ENCODE peak calls at places on chromosomes 13 and 19, in eight cellular contexts. H is stimulated activated CD8-positive, alpha-beta memory T cell treated with anti-CD3 and anti-CD28 coated beads, Interleukin-7, amount 100 ng/mL, for 1 hour; B is dorsolateral prefrontal cortex; R is activated T-cell treated with anti-CD3 and anti-CD28 coated beads for 1 hour; X is Jurkat, Clone E6-1; N is myocyte; C is fibroblast of the aortic adventitia; E is upper lobe of left lung. W is an unnamed sample.

GRCh38 chr13:26710166-26710565 is 50.4 kb downstream of the GPR12 start:
- DNase-seq in C (no peak), B (no peak), E (no peak), R (no peak), X (no peak), H (no peak), N (peak; percentile 19), W (no peak)

GRCh38 chr19:35013047-35013819 is 13.1 kb downstream of the GRAMD1A start:
- DNase-seq in H (peak; percentile 69), R (peak; percentile 73), X (peak; percentile 39), E (peak; percentile 86), C (peak; percentile 62), N (no peak), B (no peak), W (peak; percentile 29)

GRCh38 chr13:49060698-49061387 is 85.1 kb downstream of the FNDC3A start:
- DNase-seq in B (no peak), C (peak; percentile 39), H (no peak), X (no peak), E (no peak), N (no peak), R (no peak), W (no peak)

GRCh38 chr19:18995804-18996241 is 37.5 kb downstream of the SUGP2 start:
- DNase-seq in R (no peak), X (peak; percentile 47), C (peak; percentile 94), B (peak; percentile 72), N (peak; percentile 84), E (peak; percentile 39), H (no peak), W (peak; percentile 84)

GRCh38 chr19:14073925-14074838 is 1.6 kb downstream of the MISP3 start:
- DNase-seq in C (no peak), X (no peak), H (no peak), N (peak; percentile 30), B (peak; percentile 46), E (no peak), R (no peak), W (peak; percentile 59)

GRCh38 chr13:35720690-35721554 is 244.4 kb upstream of the MAB21L1 start:
- DNase-seq in N (peak; percentile 57), R (peak; percentile 12), H (no peak), E (peak; percentile 31), C (peak; percentile 57), B (peak; percentile 57), X (peak; percentile 14), W (peak; percentile 33)

GRCh38 chr13:27182844-27183497 is 11.4 kb upstream of the USP12 start:
- DNase-seq in E (peak; percentile 56), B (no peak), X (no peak), H (no peak), C (peak; percentile 93), R (no peak), N (peak; percentile 88), W (no peak)

GRCh38 chr13:112042496-112042895 is 24.5 kb upstream of the SOX1 start:
- DNase-seq in E (no peak), N (no peak), B (no peak), C (no peak), R (no peak), X (no peak), H (no peak), W (no peak)

GRCh38 chr19:5774921-5775320 is 9.6 kb downstream of the PRR22 start:
- DNase-seq in H (no peak), X (no peak), B (no peak), E (no peak), R (no peak), C (no peak), N (no peak), W (no peak)

GRCh38 chr19:13847033-13847899 is 29.7 kb upstream of the NANOS3 start:
- DNase-seq in N (peak; percentile 95), R (peak; percentile 82), C (peak; percentile 93), B (peak; percentile 88), H (peak; percentile 84), E (peak; percentile 93), X (peak; percentile 69), W (peak; percentile 44)

GRCh38 chr13:80161219-80161618 is 179.7 kb downstream of the SPRY2 start:
- DNase-seq in R (no peak), H (no peak), B (no peak), N (no peak), E (no peak), C (no peak), X (no peak), W (no peak)